ENCODE peak calls at places on chromosomes 5 and 9, in five cellular contexts. A is SJSA1; Q is thyroid gland; G is CD8-positive, alpha-beta T cell; V is transverse colon. B is an unnamed sample.

GRCh38 chr9:12775373-12775962 is 648 bp downstream of the LURAP1L start:
- DNase-seq in G (no peak), Q (peak; percentile 7), A (no peak), V (peak; percentile 19), B (peak; percentile 45)

GRCh38 chr5:136027316-136027715 is 1.5 kb upstream of the TGFBI start:
- DNase-seq in V (no peak), A (no peak), G (no peak), Q (no peak), B (no peak)

GRCh38 chr5:10590226-10591047 is 26.6 kb downstream of the ANKRD33B start:
- DNase-seq in V (no peak), G (no peak), A (peak; percentile 32), Q (no peak), B (peak; percentile 15)

GRCh38 chr5:72654231-72654630 is 147.0 kb upstream of the ZNF366 start:
- DNase-seq in Q (no peak), A (no peak), G (no peak), V (no peak), B (peak; percentile 8)

GRCh38 chr5:19314840-19315239 is 673.2 kb downstream of the CDH18 start:
- DNase-seq in Q (no peak), G (no peak), A (no peak), V (no peak), B (no peak)

GRCh38 chr5:134267366-134268018 is 41.6 kb upstream of the PPP2CA start:
- DNase-seq in A (no peak), G (no peak), V (no peak), Q (no peak), B (no peak)

GRCh38 chr9:92945796-92946195 is 1.5 kb upstream of the FGD3 start:
- DNase-seq in V (no peak), G (no peak), Q (no peak), A (no peak), B (no peak)

GRCh38 chr9:91903126-91903911 is 46.7 kb downstream of the ROR2 start:
- DNase-seq in Q (no peak), V (no peak), G (no peak), A (no peak), B (no peak)

GRCh38 chr9:81369136-81369535 is 320.2 kb downstream of the TLE1 start:
- DNase-seq in G (no peak), Q (no peak), V (no peak), A (no peak), B (no peak)

GRCh38 chr5:140253985-140254384 is 48.9 kb downstream of the PFDN1 start:
- DNase-seq in A (peak; percentile 80), Q (no peak), V (peak; percentile 69), G (no peak), B (no peak)

GRCh38 chr5:165525268-165525667 is 2019.8 kb downstream of the MAT2B start:
- DNase-seq in G (no peak), A (no peak), Q (no peak), V (no peak), B (no peak)

GRCh38 chr5:155017610-155018009 is 4.1 kb downstream of the KIF4B start:
- DNase-seq in V (no peak), G (no peak), Q (no peak), A (no peak), B (no peak)

GRCh38 chr9:13689925-13690324 is 410.4 kb upstream of the MPDZ start:
- DNase-seq in V (no peak), Q (no peak), G (no peak), A (no peak), B (no peak)

GRCh38 chr5:155883966-155884555 is 442.9 kb upstream of the SGCD start:
- DNase-seq in Q (no peak), G (no peak), A (no peak), V (no peak), B (no peak)

GRCh38 chr5:140840978-140841962 is at the start of gene PCDHA8:
- DNase-seq in V (no peak), G (no peak), Q (no peak), A (no peak), B (no peak)

GRCh38 chr9:70602364-70603019 is 188.0 kb upstream of the KLF9 start:
- DNase-seq in V (peak; percentile 61), Q (peak; percentile 61), G (peak; percentile 67), A (peak; percentile 49), B (peak; percentile 51)

GRCh38 chr9:20376780-20377179 is 245.5 kb downstream of the MLLT3 start:
- DNase-seq in G (no peak), Q (no peak), A (no peak), V (no peak), B (no peak)
- H3K4me3 ChIP-seq in G (no peak overlapping the region), Q (no peak overlapping the region), A (no peak overlapping the region), V (no peak overlapping the region), B (no peak overlapping the region)

GRCh38 chr9:134707731-134708671 is 66.4 kb downstream of the COL5A1 start:
- DNase-seq in Q (no peak), G (no peak), A (no peak), V (no peak), B (peak; percentile 73)

GRCh38 chr9:134707031-134707680 is 65.6 kb downstream of the COL5A1 start:
- DNase-seq in Q (peak; percentile 78), G (no peak), V (peak; percentile 73), A (no peak), B (no peak)

GRCh38 chr9:134704499-134704898 is 62.9 kb downstream of the COL5A1 start:
- DNase-seq in V (no peak), A (no peak), Q (no peak), G (no peak), B (no peak)

GRCh38 chr9:134706522-134706921 is 64.9 kb downstream of the COL5A1 start:
- DNase-seq in G (no peak), V (no peak), A (no peak), Q (no peak), B (no peak)

GRCh38 chr9:134705786-134706185 is 64.2 kb downstream of the COL5A1 start:
- DNase-seq in Q (no peak), A (no peak), V (no peak), G (no peak), B (no peak)
- H3K4me3 ChIP-seq in Q (no peak overlapping the region), A (no peak overlapping the region), V (no peak overlapping the region), G (no peak overlapping the region), B (no peak overlapping the region)

DNA sequence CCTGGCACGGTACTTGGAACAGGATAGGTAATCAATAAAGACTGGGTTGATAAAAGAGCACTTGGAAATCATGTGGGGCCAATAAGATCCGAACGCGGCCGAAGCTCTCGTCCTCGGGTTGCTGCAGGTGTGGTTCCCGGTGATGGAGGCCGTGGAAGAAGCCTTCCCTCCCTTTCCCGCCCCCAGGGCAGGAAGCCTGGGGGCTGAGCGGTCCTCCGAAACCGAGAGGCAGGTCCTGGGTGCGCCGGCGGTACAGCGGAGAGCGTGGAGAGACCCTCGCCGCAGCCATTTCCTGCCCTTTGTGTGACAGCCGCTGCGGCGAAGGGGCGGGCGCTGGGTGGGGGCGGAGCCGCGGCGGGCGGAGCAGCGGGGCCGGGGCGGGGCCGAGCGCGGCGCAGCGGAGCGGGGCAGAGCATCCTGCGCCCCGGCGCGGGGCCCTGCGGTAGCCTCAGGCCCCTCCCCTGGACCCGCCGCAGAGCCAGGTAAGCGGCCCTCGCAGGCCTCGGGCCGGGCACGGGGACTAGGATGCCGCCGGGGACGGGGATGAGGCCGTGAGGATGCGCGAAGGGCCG is at the start of gene CYFIP2:
- DNase-seq in A (peak; percentile 60), Q (peak; percentile 63), V (peak; percentile 80), G (peak; percentile 92), B (no peak)
- H3K4me3 ChIP-seq in A (peak within 1 kb of the TSS; percentile 46), Q (peak within 1 kb of the TSS; percentile 48), V (peak within 1 kb of the TSS; percentile 76), G (peak within 1 kb of the TSS; percentile 77), B (peak within 1 kb of the TSS; percentile 87)

DNA sequence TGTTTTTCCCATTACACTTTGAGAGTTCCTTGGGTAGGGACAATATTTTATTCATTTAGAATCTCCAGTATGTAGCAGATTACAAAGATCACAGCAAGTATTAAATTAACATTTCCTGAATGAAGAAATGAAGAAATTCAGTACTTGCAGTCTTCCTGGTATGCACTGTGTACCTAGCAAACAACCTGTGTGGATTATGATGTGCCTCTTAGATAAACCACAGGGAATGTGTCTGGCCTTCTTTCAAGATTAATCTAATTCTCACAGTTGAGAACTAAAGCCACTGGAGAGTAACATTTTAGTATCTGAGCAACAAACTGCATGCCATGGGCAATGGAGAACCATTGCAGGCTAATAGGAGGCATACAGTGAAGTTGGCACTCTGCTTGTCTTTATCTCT is 199.4 kb downstream of the AP3B1 start:
- DNase-seq in G (no peak), A (no peak), V (no peak), Q (no peak), B (no peak)
- H3K4me3 ChIP-seq in G (no peak overlapping the region), A (no peak overlapping the region), V (no peak overlapping the region), Q (no peak overlapping the region), B (no peak overlapping the region)

GRCh38 chr9:37336150-37336549 is 86.3 kb upstream of the GRHPR start:
- DNase-seq in G (no peak), V (no peak), Q (no peak), A (no peak), B (no peak)

GRCh38 chr9:37335238-37335637 is 87.3 kb upstream of the GRHPR start:
- DNase-seq in V (no peak), Q (no peak), G (no peak), A (no peak), B (no peak)

GRCh38 chr9:37332581-37332980 is 89.9 kb upstream of the GRHPR start:
- DNase-seq in V (no peak), G (no peak), A (no peak), Q (no peak), B (no peak)

GRCh38 chr9:37331871-37332270 is 90.6 kb upstream of the GRHPR start:
- DNase-seq in A (no peak), V (no peak), Q (no peak), G (no peak), B (no peak)

DNA sequence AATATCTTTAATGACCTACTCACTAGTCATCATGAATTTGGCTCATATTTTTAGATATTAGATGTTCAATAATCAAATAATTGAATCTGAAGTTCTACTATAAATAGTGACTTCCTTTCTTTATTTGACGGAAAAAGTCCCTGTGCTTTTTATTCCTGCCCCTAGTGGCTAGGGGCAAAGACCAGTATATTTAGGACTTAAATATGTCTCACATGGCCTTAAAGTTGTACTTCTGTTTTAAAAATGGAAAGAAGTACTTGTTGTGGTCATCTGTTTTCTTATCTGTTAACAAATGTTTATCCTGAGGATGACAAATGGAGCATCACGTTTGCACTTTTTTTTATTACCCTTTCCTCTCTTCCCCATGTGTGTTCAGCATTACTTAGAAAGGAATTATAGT is 89.2 kb upstream of the GRHPR start:
- DNase-seq in G (no peak), A (no peak), V (no peak), Q (no peak), B (no peak)
- H3K4me3 ChIP-seq in G (no peak overlapping the region), A (no peak overlapping the region), V (no peak overlapping the region), Q (no peak overlapping the region), B (no peak overlapping the region)